ENCODE peak calls at places on chromosomes 4 and X, in nine cellular contexts. One of them, this sample, is unnamed.

GRCh38 chr4:108943971-108944370 is 181.1 kb upstream of the ETNPPL start:
- DNase-seq in tibial artery: no peak
- DNase-seq in AG04449: no peak
- DNase-seq in heart right ventricle: no peak
- DNase-seq in fibroblast of the aortic adventitia: peak
- DNase-seq in H9: no peak
- DNase-seq in stomach: no peak
- DNase-seq in brain microvascular endothelial cell: no peak
- DNase-seq in ascending aorta: no peak
- DNase-seq in this sample: no peak

GRCh38 chrX:47577424-47577823 is 4.8 kb upstream of the TIMP1 start:
- DNase-seq in tibial artery: no peak
- DNase-seq in AG04449: no peak
- DNase-seq in heart right ventricle: no peak
- DNase-seq in fibroblast of the aortic adventitia: no peak
- DNase-seq in H9: no peak
- DNase-seq in stomach: no peak
- DNase-seq in brain microvascular endothelial cell: no peak
- DNase-seq in ascending aorta: peak
- DNase-seq in this sample: no peak

GRCh38 chr4:78529569-78530209 is 21.9 kb upstream of the ANXA3 start:
- DNase-seq in tibial artery: no peak
- DNase-seq in AG04449: no peak
- DNase-seq in heart right ventricle: no peak
- DNase-seq in fibroblast of the aortic adventitia: peak
- DNase-seq in H9: no peak
- DNase-seq in stomach: no peak
- DNase-seq in brain microvascular endothelial cell: no peak
- DNase-seq in ascending aorta: no peak
- DNase-seq in this sample: no peak

GRCh38 chr4:14143892-14144291 is 516.4 kb upstream of the BOD1L1 start:
- DNase-seq in tibial artery: no peak
- DNase-seq in AG04449: no peak
- DNase-seq in heart right ventricle: no peak
- DNase-seq in fibroblast of the aortic adventitia: no peak
- DNase-seq in H9: no peak
- DNase-seq in stomach: no peak
- DNase-seq in brain microvascular endothelial cell: no peak
- DNase-seq in ascending aorta: no peak
- DNase-seq in this sample: no peak

GRCh38 chrX:57573754-57574153 is 18.1 kb upstream of the ZXDB start:
- DNase-seq in tibial artery: no peak
- DNase-seq in AG04449: no peak
- DNase-seq in heart right ventricle: no peak
- DNase-seq in fibroblast of the aortic adventitia: peak
- DNase-seq in H9: no peak
- DNase-seq in stomach: no peak
- DNase-seq in brain microvascular endothelial cell: no peak
- DNase-seq in ascending aorta: no peak
- DNase-seq in this sample: no peak

GRCh38 chrX:53312946-53313745 is 31.8 kb upstream of the IQSEC2 start:
- DNase-seq in tibial artery: peak
- DNase-seq in AG04449: peak
- DNase-seq in heart right ventricle: peak
- DNase-seq in fibroblast of the aortic adventitia: peak
- DNase-seq in H9: peak
- DNase-seq in stomach: peak
- DNase-seq in brain microvascular endothelial cell: peak
- DNase-seq in ascending aorta: peak
- DNase-seq in this sample: no peak

GRCh38 chr4:177480796-177481195 is 38.6 kb upstream of the AGA start:
- DNase-seq in tibial artery: no peak
- DNase-seq in AG04449: peak
- DNase-seq in heart right ventricle: no peak
- DNase-seq in fibroblast of the aortic adventitia: peak
- DNase-seq in H9: no peak
- DNase-seq in stomach: no peak
- DNase-seq in brain microvascular endothelial cell: peak
- DNase-seq in ascending aorta: no peak
- DNase-seq in this sample: no peak

GRCh38 chr4:47615385-47615784 is 130.3 kb downstream of the ATP10D start:
- DNase-seq in tibial artery: no peak
- DNase-seq in AG04449: no peak
- DNase-seq in heart right ventricle: no peak
- DNase-seq in fibroblast of the aortic adventitia: peak
- DNase-seq in H9: no peak
- DNase-seq in stomach: no peak
- DNase-seq in brain microvascular endothelial cell: peak
- DNase-seq in ascending aorta: no peak
- DNase-seq in this sample: no peak

GRCh38 chrX:136745215-136746173 is 35.2 kb downstream of the ARHGEF6 start:
- DNase-seq in tibial artery: no peak
- DNase-seq in AG04449: no peak
- DNase-seq in heart right ventricle: no peak
- DNase-seq in fibroblast of the aortic adventitia: no peak
- DNase-seq in H9: no peak
- DNase-seq in stomach: no peak
- DNase-seq in brain microvascular endothelial cell: no peak
- DNase-seq in ascending aorta: no peak
- DNase-seq in this sample: no peak

GRCh38 chr4:98929341-98930267 is 671 bp upstream of the EIF4E start:
- DNase-seq in tibial artery: peak
- DNase-seq in AG04449: peak
- DNase-seq in heart right ventricle: peak
- DNase-seq in fibroblast of the aortic adventitia: peak
- DNase-seq in H9: no peak
- DNase-seq in stomach: peak
- DNase-seq in brain microvascular endothelial cell: peak
- DNase-seq in ascending aorta: peak
- DNase-seq in this sample: no peak

GRCh38 chrX:107272431-107272921 is 66.1 kb downstream of the DNAAF6 start:
- DNase-seq in tibial artery: no peak
- DNase-seq in AG04449: no peak
- DNase-seq in heart right ventricle: peak
- DNase-seq in fibroblast of the aortic adventitia: no peak
- DNase-seq in H9: peak
- DNase-seq in stomach: no peak
- DNase-seq in brain microvascular endothelial cell: no peak
- DNase-seq in ascending aorta: no peak
- DNase-seq in this sample: no peak

GRCh38 chr4:56086073-56086521 is 137.4 kb downstream of the CEP135 start:
- DNase-seq in tibial artery: no peak
- DNase-seq in AG04449: no peak
- DNase-seq in heart right ventricle: no peak
- DNase-seq in fibroblast of the aortic adventitia: no peak
- DNase-seq in H9: peak
- DNase-seq in stomach: no peak
- DNase-seq in brain microvascular endothelial cell: no peak
- DNase-seq in ascending aorta: no peak
- DNase-seq in this sample: no peak

GRCh38 chrX:7266261-7266660 is 118.3 kb upstream of the PUDP start:
- DNase-seq in tibial artery: no peak
- DNase-seq in AG04449: peak
- DNase-seq in heart right ventricle: no peak
- DNase-seq in fibroblast of the aortic adventitia: no peak
- DNase-seq in H9: no peak
- DNase-seq in stomach: no peak
- DNase-seq in brain microvascular endothelial cell: no peak
- DNase-seq in ascending aorta: no peak
- DNase-seq in this sample: no peak

GRCh38 chrX:125205084-125205917 is 114.4 kb upstream of the TEX13C start:
- DNase-seq in tibial artery: peak
- DNase-seq in AG04449: no peak
- DNase-seq in heart right ventricle: peak
- DNase-seq in fibroblast of the aortic adventitia: no peak
- DNase-seq in H9: peak
- DNase-seq in stomach: peak
- DNase-seq in brain microvascular endothelial cell: peak
- DNase-seq in ascending aorta: peak
- DNase-seq in this sample: no peak

GRCh38 chr4:155376387-155377268 is at the start of gene MAP9:
- DNase-seq in tibial artery: peak
- DNase-seq in AG04449: peak
- DNase-seq in heart right ventricle: peak
- DNase-seq in fibroblast of the aortic adventitia: peak
- DNase-seq in H9: peak
- DNase-seq in stomach: peak
- DNase-seq in brain microvascular endothelial cell: peak
- DNase-seq in ascending aorta: peak
- DNase-seq in this sample: peak

GRCh38 chr4:69440312-69440711 is 55.4 kb downstream of the UGT2B4 start:
- DNase-seq in tibial artery: no peak
- DNase-seq in AG04449: no peak
- DNase-seq in heart right ventricle: no peak
- DNase-seq in fibroblast of the aortic adventitia: no peak
- DNase-seq in H9: no peak
- DNase-seq in stomach: no peak
- DNase-seq in brain microvascular endothelial cell: no peak
- DNase-seq in ascending aorta: no peak
- DNase-seq in this sample: no peak

GRCh38 chr4:133263082-133263481 is 114.0 kb downstream of the PCDH10 start:
- DNase-seq in tibial artery: no peak
- DNase-seq in AG04449: no peak
- DNase-seq in heart right ventricle: no peak
- DNase-seq in fibroblast of the aortic adventitia: no peak
- DNase-seq in H9: peak
- DNase-seq in stomach: no peak
- DNase-seq in brain microvascular endothelial cell: no peak
- DNase-seq in ascending aorta: no peak
- DNase-seq in this sample: no peak

GRCh38 chrX:94400488-94400887 is 726.5 kb downstream of the FAM133A start:
- DNase-seq in tibial artery: no peak
- DNase-seq in AG04449: no peak
- DNase-seq in heart right ventricle: no peak
- DNase-seq in fibroblast of the aortic adventitia: no peak
- DNase-seq in H9: peak
- DNase-seq in stomach: peak
- DNase-seq in brain microvascular endothelial cell: no peak
- DNase-seq in ascending aorta: no peak
- DNase-seq in this sample: no peak

DNA sequence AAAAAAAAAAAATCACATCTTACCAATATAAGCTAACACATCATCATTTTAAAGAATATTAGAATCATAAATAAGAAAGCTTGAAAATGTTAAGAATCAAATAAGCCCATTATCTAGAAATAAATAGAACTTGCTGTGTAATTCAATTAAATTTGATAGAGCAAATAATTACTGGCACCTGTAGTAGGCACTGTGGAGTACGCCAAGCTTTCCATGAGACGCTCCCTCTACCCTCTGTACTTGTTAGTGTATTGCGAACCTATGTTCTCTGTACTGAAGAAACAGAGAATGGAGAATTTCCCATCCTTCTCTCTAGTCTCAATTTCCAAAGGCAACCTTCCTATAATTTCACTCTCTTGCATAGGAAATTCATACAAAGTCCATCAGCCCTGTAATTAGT is 61.7 kb upstream of the HAND2 start:
- DNase-seq in tibial artery: no peak
- DNase-seq in AG04449: no peak
- DNase-seq in heart right ventricle: no peak
- DNase-seq in fibroblast of the aortic adventitia: no peak
- DNase-seq in H9: no peak
- DNase-seq in stomach: no peak
- DNase-seq in brain microvascular endothelial cell: no peak
- DNase-seq in ascending aorta: no peak
- DNase-seq in this sample: no peak
- TF ChIP-seq CTCF in tibial artery: no peak
- TF ChIP-seq CTCF in AG04449: no peak
- TF ChIP-seq CTCF in heart right ventricle: no peak
- TF ChIP-seq CTCF in fibroblast of the aortic adventitia: no peak
- TF ChIP-seq CTCF in H9: peak
- TF ChIP-seq CTCF in stomach: no peak
- TF ChIP-seq CTCF in brain microvascular endothelial cell: no peak
- TF ChIP-seq CTCF in ascending aorta: no peak
- TF ChIP-seq CTCF in this sample: no peak

GRCh38 chrX:111447298-111447697 is 35.3 kb upstream of the DCX start:
- DNase-seq in tibial artery: no peak
- DNase-seq in AG04449: no peak
- DNase-seq in heart right ventricle: no peak
- DNase-seq in fibroblast of the aortic adventitia: no peak
- DNase-seq in H9: peak
- DNase-seq in stomach: no peak
- DNase-seq in brain microvascular endothelial cell: no peak
- DNase-seq in ascending aorta: no peak
- DNase-seq in this sample: no peak
- TF ChIP-seq CTCF in tibial artery: no peak
- TF ChIP-seq CTCF in AG04449: no peak
- TF ChIP-seq CTCF in heart right ventricle: peak
- TF ChIP-seq CTCF in fibroblast of the aortic adventitia: peak
- TF ChIP-seq CTCF in H9: peak
- TF ChIP-seq CTCF in stomach: no peak
- TF ChIP-seq CTCF in brain microvascular endothelial cell: peak
- TF ChIP-seq CTCF in ascending aorta: no peak
- TF ChIP-seq CTCF in this sample: peak

DNA sequence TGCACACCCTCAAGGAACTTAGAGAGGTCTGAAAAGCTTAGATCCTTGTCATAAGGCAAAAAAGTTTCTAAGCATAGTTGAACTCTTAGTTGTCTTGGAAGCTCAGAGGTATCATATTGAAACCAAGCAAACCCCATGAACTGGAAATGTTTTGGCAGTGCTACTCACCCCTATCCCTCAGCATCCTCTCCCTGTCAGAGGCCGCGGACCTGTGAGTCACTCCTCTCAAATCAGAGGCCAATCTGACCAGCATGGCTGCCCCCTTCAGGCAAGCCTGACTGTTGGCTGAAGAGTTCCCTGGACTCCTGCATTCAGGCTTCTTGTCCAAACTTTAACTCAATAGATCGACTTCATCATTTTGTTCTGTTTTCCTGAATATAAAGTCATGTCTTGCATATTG is 69.4 kb downstream of the KCNIP4 start:
- DNase-seq in tibial artery: no peak
- DNase-seq in AG04449: no peak
- DNase-seq in heart right ventricle: no peak
- DNase-seq in fibroblast of the aortic adventitia: peak
- DNase-seq in H9: peak
- DNase-seq in stomach: no peak
- DNase-seq in brain microvascular endothelial cell: peak
- DNase-seq in ascending aorta: no peak
- DNase-seq in this sample: no peak
- TF ChIP-seq CTCF in tibial artery: no peak
- TF ChIP-seq CTCF in AG04449: no peak
- TF ChIP-seq CTCF in heart right ventricle: no peak
- TF ChIP-seq CTCF in fibroblast of the aortic adventitia: peak
- TF ChIP-seq CTCF in H9: peak
- TF ChIP-seq CTCF in stomach: no peak
- TF ChIP-seq CTCF in brain microvascular endothelial cell: peak
- TF ChIP-seq CTCF in ascending aorta: no peak
- TF ChIP-seq CTCF in this sample: peak

DNA sequence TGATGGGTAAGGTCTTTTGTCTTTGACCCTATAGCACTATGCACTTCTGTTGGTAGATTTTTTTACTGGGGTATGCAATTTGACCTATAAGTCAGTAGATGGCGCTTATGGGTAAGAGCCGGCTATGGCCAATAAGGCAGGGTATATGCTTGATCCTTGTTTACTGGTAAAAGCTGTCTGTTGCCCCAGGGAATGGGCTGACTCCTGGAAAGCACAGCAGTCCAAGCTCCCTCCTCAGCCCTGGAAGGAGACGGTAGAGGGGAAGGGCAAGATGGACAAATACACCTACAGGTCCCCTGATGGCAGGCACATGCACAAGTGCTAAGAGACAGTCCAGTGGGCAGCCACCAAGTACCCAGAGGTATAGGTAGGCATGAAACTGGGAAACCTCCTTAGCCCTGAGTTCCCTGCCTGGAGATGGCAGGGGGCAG is 63.7 kb downstream of the ADAMTS3 start:
- DNase-seq in tibial artery: peak
- DNase-seq in AG04449: peak
- DNase-seq in heart right ventricle: no peak
- DNase-seq in fibroblast of the aortic adventitia: peak
- DNase-seq in H9: peak
- DNase-seq in stomach: no peak
- DNase-seq in brain microvascular endothelial cell: peak
- DNase-seq in ascending aorta: no peak
- DNase-seq in this sample: no peak
- TF ChIP-seq CTCF in tibial artery: peak
- TF ChIP-seq CTCF in AG04449: peak
- TF ChIP-seq CTCF in heart right ventricle: peak
- TF ChIP-seq CTCF in fibroblast of the aortic adventitia: peak
- TF ChIP-seq CTCF in H9: peak
- TF ChIP-seq CTCF in stomach: no peak
- TF ChIP-seq CTCF in brain microvascular endothelial cell: peak
- TF ChIP-seq CTCF in ascending aorta: peak
- TF ChIP-seq CTCF in this sample: peak